ENCODE peak calls at places on chromosomes 2 and 18, in seven cellular contexts. U is brain microvascular endothelial cell, G is thyroid gland, I is colonic mucosa, H is GM23248, Q is WERI-Rb-1, F is hepatocyte. Y is an unnamed sample.

GRCh38 chr2:216799873-216800421 is 59.9 kb downstream of the TNP1 start:
- DNase-seq in U (no peak), G (no peak), I (peak), H (peak), Q (no peak), F (peak), Y (no peak)

GRCh38 chr2:224517963-224518362 is 67.2 kb downstream of the CUL3 start:
- DNase-seq in U (no peak), G (no peak), I (no peak), H (peak), Q (no peak), F (no peak), Y (peak)

GRCh38 chr2:1756456-1756855 is 12.1 kb upstream of the PXDN start:
- DNase-seq in U (no peak), G (no peak), I (no peak), H (no peak), Q (no peak), F (no peak), Y (no peak)

GRCh38 chr2:216583157-216583556 is 50.1 kb upstream of the IGFBP2 start:
- DNase-seq in U (peak), G (no peak), I (no peak), H (peak), Q (no peak), F (peak), Y (no peak)

GRCh38 chr2:60706021-60706420 is 50.0 kb upstream of the PAPOLG start:
- DNase-seq in U (no peak), G (no peak), I (no peak), H (peak), Q (no peak), F (no peak), Y (no peak)

GRCh38 chr2:235588750-235589149 is 94.9 kb downstream of the AGAP1 start:
- DNase-seq in U (no peak), G (no peak), I (no peak), H (no peak), Q (no peak), F (no peak), Y (no peak)

GRCh38 chr2:188142636-188143035 is 149.0 kb upstream of the GULP1 start:
- DNase-seq in U (no peak), G (no peak), I (no peak), H (peak), Q (no peak), F (no peak), Y (no peak)

GRCh38 chr2:63465633-63466032 is 122.6 kb downstream of the WDPCP start:
- DNase-seq in U (peak), G (no peak), I (no peak), H (peak), Q (no peak), F (no peak), Y (no peak)

GRCh38 chr18:58541137-58541788 is 87.6 kb downstream of the ALPK2 start:
- DNase-seq in U (peak), G (no peak), I (no peak), H (peak), Q (peak), F (no peak), Y (peak)

GRCh38 chr2:17166506-17166905 is 351.7 kb downstream of the RAD51AP2 start:
- DNase-seq in U (peak), G (no peak), I (no peak), H (peak), Q (no peak), F (peak), Y (peak)

GRCh38 chr2:159906315-159906714 is 108.3 kb upstream of the CD302 start:
- DNase-seq in U (no peak), G (no peak), I (peak), H (no peak), Q (no peak), F (peak), Y (no peak)

GRCh38 chr2:42809876-42810125 is 17.4 kb upstream of the HAAO start:
- DNase-seq in U (peak), G (peak), I (peak), H (peak), Q (peak), F (peak), Y (peak)

GRCh38 chr2:203869610-203870042 is 2.1 kb downstream of the CTLA4 start:
- DNase-seq in U (no peak), G (no peak), I (no peak), H (no peak), Q (no peak), F (no peak), Y (no peak)

GRCh38 chr2:241851325-241852115 is 7.2 kb downstream of the PDCD1 start:
- DNase-seq in U (no peak), G (no peak), I (no peak), H (no peak), Q (no peak), F (no peak), Y (no peak)

GRCh38 chr18:23532848-23533247 is 29.5 kb downstream of the RMC1 start:
- DNase-seq in U (no peak), G (no peak), I (no peak), H (no peak), Q (no peak), F (no peak), Y (no peak)

GRCh38 chr2:142596334-142597088 is 281.0 kb upstream of the KYNU start:
- DNase-seq in U (peak), G (no peak), I (no peak), H (no peak), Q (no peak), F (no peak), Y (no peak)

GRCh38 chr2:220814441-220814840 is 757.7 kb downstream of the EPHA4 start:
- DNase-seq in U (no peak), G (no peak), I (no peak), H (no peak), Q (no peak), F (no peak), Y (no peak)

GRCh38 chr2:197904446-197904845 is 100.1 kb downstream of the PLCL1 start:
- DNase-seq in U (no peak), G (no peak), I (no peak), H (no peak), Q (no peak), F (no peak), Y (no peak)

GRCh38 chr2:240520974-240521350 is 36.8 kb downstream of the ANKMY1 start:
- DNase-seq in U (no peak), G (no peak), I (no peak), H (no peak), Q (no peak), F (no peak), Y (no peak)

GRCh38 chr2:187544371-187545080 is 9.7 kb downstream of the TFPI start:
- DNase-seq in U (peak), G (no peak), I (no peak), H (no peak), Q (no peak), F (no peak), Y (no peak)

GRCh38 chr2:206011795-206012194 is 74.2 kb downstream of the INO80D start:
- DNase-seq in U (no peak), G (no peak), I (no peak), H (peak), Q (no peak), F (no peak), Y (no peak)

GRCh38 chr2:100780203-100781008 is 39.5 kb upstream of the NPAS2 start:
- DNase-seq in U (no peak), G (no peak), I (peak), H (peak), Q (no peak), F (peak), Y (no peak)

GRCh38 chr2:229133155-229133772 is 137.8 kb downstream of the PID1 start:
- DNase-seq in U (peak), G (no peak), I (peak), H (peak), Q (peak), F (peak), Y (peak)

GRCh38 chr18:59238385-59238784 is 18.4 kb downstream of the GRP start:
- DNase-seq in U (no peak), G (no peak), I (no peak), H (peak), Q (no peak), F (no peak), Y (no peak)

GRCh38 chr2:181203412-181203811 is 223.0 kb downstream of the UBE2E3 start:
- DNase-seq in U (peak), G (no peak), I (no peak), H (peak), Q (no peak), F (peak), Y (no peak)

GRCh38 chr18:77346446-77346845 is 96.8 kb downstream of the GALR1 start:
- DNase-seq in U (peak), G (no peak), I (no peak), H (peak), Q (no peak), F (no peak), Y (no peak)

GRCh38 chr2:46657042-46657504 is 177.7 kb downstream of the TMEM247 start:
- DNase-seq in U (no peak), G (peak), I (peak), H (peak), Q (no peak), F (peak), Y (peak)

GRCh38 chr2:21356076-21356856 is 232.5 kb downstream of the TDRD15 start:
- DNase-seq in U (no peak), G (no peak), I (no peak), H (no peak), Q (no peak), F (no peak), Y (no peak)

GRCh38 chr2:69538872-69539548 is 101.8 kb upstream of the NFU1 start:
- DNase-seq in U (no peak), G (no peak), I (no peak), H (peak), Q (no peak), F (peak), Y (no peak)

GRCh38 chr18:60322591-60322990 is 50.0 kb downstream of the MC4R start:
- DNase-seq in U (no peak), G (no peak), I (no peak), H (peak), Q (no peak), F (no peak), Y (no peak)

GRCh38 chr18:9475643-9476580 is 599 bp downstream of the RALBP1 start:
- DNase-seq in U (peak), G (peak), I (no peak), H (peak), Q (no peak), F (peak), Y (peak)

GRCh38 chr2:226488034-226488433 is 311.6 kb downstream of the IRS1 start:
- DNase-seq in U (no peak), G (no peak), I (no peak), H (no peak), Q (no peak), F (no peak), Y (no peak)

GRCh38 chr2:46296216-46296839 is 879 bp upstream of the EPAS1 start:
- DNase-seq in U (no peak), G (peak), I (peak), H (no peak), Q (no peak), F (no peak), Y (no peak)

GRCh38 chr2:96142217-96143113 is 2.8 kb downstream of the DUSP2 start:
- DNase-seq in U (no peak), G (no peak), I (no peak), H (no peak), Q (peak), F (no peak), Y (peak)

GRCh38 chr18:76708036-76708726 is 114.2 kb upstream of the ZNF236 start:
- DNase-seq in U (no peak), G (no peak), I (no peak), H (no peak), Q (no peak), F (no peak), Y (no peak)

DNA sequence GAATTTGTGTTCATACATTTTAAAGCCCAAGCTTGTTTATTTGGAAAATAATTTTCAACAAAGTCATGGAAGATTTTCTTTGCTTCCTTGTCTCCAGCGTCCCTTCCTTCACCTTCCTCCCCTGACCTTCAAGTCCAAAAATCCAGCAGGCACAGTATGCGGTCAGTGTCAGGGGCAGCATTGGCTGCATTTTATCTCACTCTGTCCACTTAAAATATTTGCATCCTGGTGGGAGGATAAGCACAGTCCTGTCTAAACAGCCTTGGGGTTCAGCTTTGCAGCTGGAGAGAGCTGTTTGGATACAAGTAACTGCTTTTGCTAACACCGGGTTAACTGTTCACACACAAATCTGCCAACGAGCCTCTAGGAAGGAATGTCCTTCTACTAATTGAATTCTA is 318.1 kb downstream of the PDE11A start:
- DNase-seq in U (no peak), G (no peak), I (no peak), H (no peak), Q (no peak), F (no peak), Y (no peak)
- H3K27ac ChIP-seq in U (no peak), G (no peak), I (peak), H (no peak), Q (no peak), F (peak), Y (no peak)

GRCh38 chr18:12031181-12031580 is 49.9 kb downstream of the IMPA2 start:
- DNase-seq in U (no peak), G (no peak), I (no peak), H (no peak), Q (no peak), F (no peak), Y (no peak)

GRCh38 chr18:12032786-12033642 is 51.7 kb downstream of the IMPA2 start:
- DNase-seq in U (no peak), G (no peak), I (no peak), H (peak), Q (no peak), F (no peak), Y (no peak)

GRCh38 chr18:12033643-12034025 is 52.3 kb downstream of the IMPA2 start:
- DNase-seq in U (no peak), G (no peak), I (no peak), H (no peak), Q (no peak), F (no peak), Y (no peak)

GRCh38 chr18:12030667-12031066 is 49.4 kb downstream of the IMPA2 start:
- DNase-seq in U (no peak), G (no peak), I (no peak), H (no peak), Q (no peak), F (no peak), Y (no peak)

DNA sequence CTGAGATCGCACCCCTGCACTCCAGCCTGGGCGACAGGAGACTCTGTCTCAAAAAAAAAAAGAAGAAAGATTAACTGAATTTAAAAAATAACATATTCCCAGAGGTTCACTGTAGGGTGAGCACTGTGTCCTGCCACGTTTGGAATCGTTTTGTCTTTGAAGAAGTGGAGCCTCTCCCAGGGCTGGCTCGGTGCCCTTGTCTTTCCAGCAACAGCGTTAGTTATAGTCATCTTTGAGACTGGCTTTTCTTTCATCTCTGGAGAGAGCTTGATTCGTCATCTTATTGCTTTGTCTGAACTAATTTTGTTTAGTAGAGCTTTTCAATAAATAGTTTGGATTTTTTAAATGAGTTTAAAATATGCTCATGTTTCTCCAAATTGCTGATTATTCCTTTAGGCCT is 50.5 kb downstream of the IMPA2 start:
- DNase-seq in U (peak), G (peak), I (no peak), H (peak), Q (no peak), F (no peak), Y (no peak)
- H3K4me3 ChIP-seq in U (no peak), G (no peak), I (no peak), H (no peak), Q (no peak), F (no peak), Y (no peak)

DNA sequence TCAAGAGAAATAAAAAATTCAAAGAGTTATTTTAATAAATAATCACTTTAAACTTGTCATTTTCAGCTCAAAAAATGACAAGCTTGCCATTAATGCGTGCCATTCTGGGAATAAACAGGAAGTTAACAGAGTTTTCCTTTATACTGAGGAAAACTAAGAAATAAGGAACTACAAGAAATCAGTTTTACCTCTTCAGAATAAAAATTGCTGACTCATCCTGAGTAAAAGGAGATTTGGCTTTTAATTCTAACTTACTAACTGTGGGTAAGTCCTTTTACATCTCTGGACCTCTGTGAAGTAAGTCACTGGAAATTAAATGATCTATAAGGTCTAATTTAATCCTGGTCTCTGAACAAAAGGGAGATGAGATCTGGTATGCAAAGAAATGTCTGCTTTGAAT is 16.1 kb downstream of the CEBPZ start:
- DNase-seq in U (no peak), G (no peak), I (no peak), H (peak), Q (no peak), F (no peak), Y (no peak)
- H3K27ac ChIP-seq in U (no peak), G (peak), I (no peak), H (peak), Q (no peak), F (no peak), Y (peak)

DNA sequence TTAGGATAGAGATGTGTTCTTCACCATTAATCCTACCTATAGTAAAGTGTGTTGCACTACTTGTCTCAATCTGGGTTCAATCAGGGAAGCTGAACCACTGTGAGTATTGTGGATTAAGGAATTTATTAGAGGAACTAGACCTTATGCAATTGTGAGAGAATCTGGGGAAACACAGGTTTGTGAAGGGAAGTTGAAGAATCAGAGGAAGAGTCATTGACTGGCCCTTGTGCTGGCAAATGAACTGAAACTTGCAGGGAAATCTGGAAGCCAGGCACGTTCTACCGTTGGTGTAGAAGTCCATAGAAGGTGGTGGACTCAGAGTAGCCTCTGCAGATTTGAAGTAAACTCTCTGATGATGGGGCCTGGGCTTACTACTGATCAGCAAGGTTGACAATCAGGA is 44.6 kb upstream of the HK2 start:
- DNase-seq in U (no peak), G (no peak), I (no peak), H (no peak), Q (no peak), F (no peak), Y (no peak)
- H3K4me3 ChIP-seq in U (no peak), G (no peak), I (no peak), H (no peak), Q (no peak), F (no peak), Y (no peak)

GRCh38 chr2:174035981-174036742 is 71.0 kb upstream of the SP3 start:
- DNase-seq in U (no peak), G (no peak), I (no peak), H (peak), Q (no peak), F (no peak), Y (no peak)

GRCh38 chr2:174038472-174038871 is 73.3 kb upstream of the SP3 start:
- DNase-seq in U (no peak), G (no peak), I (no peak), H (no peak), Q (no peak), F (no peak), Y (no peak)

GRCh38 chr2:174035117-174035516 is 69.9 kb upstream of the SP3 start:
- DNase-seq in U (no peak), G (no peak), I (no peak), H (peak), Q (no peak), F (no peak), Y (no peak)

GRCh38 chr2:174039551-174040416 is 74.6 kb upstream of the SP3 start:
- DNase-seq in U (peak), G (peak), I (peak), H (peak), Q (peak), F (peak), Y (peak)

GRCh38 chr2:174036825-174037224 is 71.7 kb upstream of the SP3 start:
- DNase-seq in U (no peak), G (no peak), I (no peak), H (peak), Q (no peak), F (no peak), Y (no peak)
- H3K27ac ChIP-seq in U (no peak), G (no peak), I (no peak), H (peak), Q (no peak), F (no peak), Y (no peak)